ENCODE peak calls at places on chromosomes 7 and 10, in nine cellular contexts. Z is NB4, T is GM13976, E is IMR-90, P is H1, X is suprapubic skin, M is gastrocnemius medialis, G is astrocyte of the spinal cord, H is astrocyte of the cerebellum. I is an unnamed sample.

GRCh38 chr7:114302858-114303257 is 111.8 kb upstream of the FOXP2 start:
- DNase-seq in Z (no peak), T (no peak), E (no peak), P (no peak), X (no peak), M (no peak), G (no peak), H (no peak), I (no peak)

GRCh38 chr10:124532106-124532641 is 70.6 kb downstream of the LHPP start:
- DNase-seq in Z (peak), T (no peak), E (no peak), P (peak), X (no peak), M (no peak), G (no peak), H (no peak), I (no peak)

GRCh38 chr7:64098-64521 is 128.3 kb upstream of the FAM20C start:
- DNase-seq in Z (peak), T (no peak), E (peak), P (no peak), X (peak), M (no peak), G (peak), H (peak), I (no peak)

GRCh38 chr10:110498087-110498981 is 627 bp downstream of the DUSP5 start:
- DNase-seq in Z (peak), T (peak), E (peak), P (no peak), X (peak), M (no peak), G (peak), H (no peak), I (peak)

GRCh38 chr7:50957427-50957826 is 174.7 kb upstream of the GRB10 start:
- DNase-seq in Z (no peak), T (no peak), E (no peak), P (no peak), X (no peak), M (no peak), G (no peak), H (no peak), I (no peak)

GRCh38 chr7:36273836-36274235 is 115.8 kb upstream of the ANLN start:
- DNase-seq in Z (no peak), T (no peak), E (no peak), P (no peak), X (no peak), M (no peak), G (no peak), H (no peak), I (no peak)

GRCh38 chr10:119608316-119609155 is 11.8 kb upstream of the TIAL1 start:
- DNase-seq in Z (peak), T (peak), E (peak), P (no peak), X (no peak), M (peak), G (peak), H (no peak), I (no peak)

GRCh38 chr7:51123322-51124021 is 193.1 kb downstream of the COBL start:
- DNase-seq in Z (peak), T (no peak), E (peak), P (no peak), X (peak), M (peak), G (peak), H (peak), I (peak)

GRCh38 chr7:70647801-70648491 is 484.0 kb upstream of the GALNT17 start:
- DNase-seq in Z (peak), T (peak), E (peak), P (no peak), X (no peak), M (no peak), G (peak), H (peak), I (no peak)

GRCh38 chr10:107059872-107060271 is 104.6 kb downstream of the SORCS1 start:
- DNase-seq in Z (no peak), T (no peak), E (no peak), P (no peak), X (no peak), M (no peak), G (no peak), H (no peak), I (no peak)

GRCh38 chr10:26445411-26446031 is 7.4 kb downstream of the APBB1IP start:
- DNase-seq in Z (no peak), T (no peak), E (no peak), P (no peak), X (no peak), M (no peak), G (no peak), H (no peak), I (no peak)

GRCh38 chr7:142800103-142800502 is 29.3 kb downstream of the PRSS2 start:
- DNase-seq in Z (no peak), T (no peak), E (no peak), P (no peak), X (no peak), M (no peak), G (no peak), H (no peak), I (no peak)

GRCh38 chr7:155921086-155921803 is 109.0 kb upstream of the SHH start:
- DNase-seq in Z (no peak), T (no peak), E (no peak), P (no peak), X (no peak), M (no peak), G (no peak), H (no peak), I (no peak)

GRCh38 chr7:144134116-144134515 is 11.1 kb downstream of the OR2A14 start:
- DNase-seq in Z (no peak), T (no peak), E (no peak), P (no peak), X (no peak), M (no peak), G (no peak), H (no peak), I (no peak)

GRCh38 chr10:126803394-126803793 is 101.8 kb upstream of the DOCK1 start:
- DNase-seq in Z (no peak), T (no peak), E (no peak), P (no peak), X (no peak), M (no peak), G (no peak), H (no peak), I (no peak)

GRCh38 chr7:149868638-149869290 is 5.0 kb upstream of the ATP6V0E2 start:
- DNase-seq in Z (no peak), T (no peak), E (no peak), P (no peak), X (no peak), M (no peak), G (no peak), H (no peak), I (peak)

GRCh38 chr10:32139223-32140073 is 83.2 kb upstream of the KIF5B start:
- DNase-seq in Z (peak), T (no peak), E (peak), P (peak), X (peak), M (peak), G (peak), H (peak), I (peak)

DNA sequence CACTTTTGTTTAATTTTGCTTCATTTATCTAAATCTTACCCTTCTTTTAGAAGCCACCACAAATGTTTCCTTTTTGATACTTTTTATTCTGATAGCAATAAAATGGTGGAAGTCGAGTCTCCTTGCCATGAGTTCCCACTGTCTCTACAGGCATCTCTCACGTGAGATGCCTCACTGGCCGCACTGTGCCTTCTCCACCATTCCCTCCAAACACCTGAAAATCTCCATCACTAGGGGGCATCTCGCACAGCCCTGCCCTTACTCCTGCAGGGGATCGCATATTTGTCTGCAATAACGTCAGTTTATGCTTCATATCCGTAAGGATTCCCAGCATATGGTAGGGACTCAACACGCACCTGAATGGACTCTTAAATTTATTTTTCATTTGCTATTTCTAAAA is 56.3 kb upstream of the NCAPG2 start:
- DNase-seq in Z (peak), T (no peak), E (no peak), P (no peak), X (no peak), M (no peak), G (no peak), H (no peak), I (no peak)
- TF ChIP-seq CTCF in Z (peak), T (no peak), E (peak), P (peak), X (no peak), M (no peak), G (peak), H (no peak), I (no peak)

GRCh38 chr7:104969183-104969582 is 44.8 kb upstream of the KMT2E start:
- DNase-seq in Z (no peak), T (no peak), E (no peak), P (no peak), X (no peak), M (no peak), G (no peak), H (no peak), I (no peak)

GRCh38 chr7:104972510-104972909 is 41.5 kb upstream of the KMT2E start:
- DNase-seq in Z (no peak), T (no peak), E (peak), P (no peak), X (no peak), M (no peak), G (peak), H (no peak), I (no peak)

GRCh38 chr7:104973227-104973626 is 40.8 kb upstream of the KMT2E start:
- DNase-seq in Z (no peak), T (no peak), E (no peak), P (no peak), X (no peak), M (no peak), G (no peak), H (no peak), I (no peak)

GRCh38 chr7:104973909-104974415 is 40.0 kb upstream of the KMT2E start:
- DNase-seq in Z (no peak), T (no peak), E (peak), P (no peak), X (no peak), M (no peak), G (peak), H (peak), I (no peak)

GRCh38 chr7:104971290-104972071 is 42.5 kb upstream of the KMT2E start:
- DNase-seq in Z (no peak), T (no peak), E (peak), P (no peak), X (no peak), M (no peak), G (peak), H (no peak), I (no peak)
- TF ChIP-seq CTCF in Z (no peak), T (no peak), E (no peak), P (no peak), X (no peak), M (no peak), G (no peak), H (no peak), I (no peak)

GRCh38 chr10:1396236-1396635 is 340.1 kb downstream of the WDR37 start:
- DNase-seq in Z (no peak), T (no peak), E (no peak), P (no peak), X (no peak), M (no peak), G (no peak), H (no peak), I (no peak)

GRCh38 chr10:1400129-1400865 is 337.0 kb downstream of the ADARB2 start:
- DNase-seq in Z (no peak), T (no peak), E (no peak), P (no peak), X (no peak), M (no peak), G (no peak), H (no peak), I (no peak)

GRCh38 chr10:1401056-1401965 is 336.0 kb downstream of the ADARB2 start:
- DNase-seq in Z (no peak), T (no peak), E (no peak), P (no peak), X (no peak), M (no peak), G (no peak), H (no peak), I (no peak)

GRCh38 chr10:1399431-1400120 is 337.7 kb downstream of the ADARB2 start:
- DNase-seq in Z (no peak), T (no peak), E (no peak), P (no peak), X (no peak), M (no peak), G (no peak), H (no peak), I (no peak)

GRCh38 chr10:1398626-1399410 is 338.5 kb downstream of the ADARB2 start:
- DNase-seq in Z (no peak), T (no peak), E (no peak), P (no peak), X (peak), M (no peak), G (no peak), H (no peak), I (no peak)
- TF ChIP-seq CTCF in Z (no peak), T (no peak), E (no peak), P (no peak), X (no peak), M (no peak), G (no peak), H (no peak), I (no peak)

DNA sequence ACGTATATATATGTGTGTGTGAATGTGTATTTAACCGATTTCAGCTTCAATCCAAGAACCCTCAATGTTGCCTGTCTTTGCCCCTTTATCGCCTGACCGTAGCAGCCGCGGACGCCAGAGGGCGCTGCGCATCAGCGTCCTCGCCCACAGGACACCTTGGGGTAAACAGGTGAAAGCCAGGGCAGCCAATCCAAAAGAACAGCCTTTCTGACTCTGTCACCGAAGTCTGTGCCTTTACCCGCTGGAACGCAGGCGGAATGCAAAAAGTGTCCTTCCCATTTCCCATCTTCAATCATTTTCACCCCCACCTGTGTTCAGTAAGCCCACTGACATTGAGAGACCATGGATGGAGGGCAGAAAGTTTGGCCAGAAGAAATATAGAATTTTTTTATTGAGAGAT is 3.6 kb downstream of the NXPH1 start:
- DNase-seq in Z (peak), T (peak), E (no peak), P (no peak), X (no peak), M (no peak), G (no peak), H (no peak), I (no peak)
- TF ChIP-seq CTCF in Z (peak), T (peak), E (peak), P (peak), X (peak), M (no peak), G (peak), H (peak), I (peak)

GRCh38 chr7:134553976-134554375 is 5.1 kb downstream of the AKR1B15 start:
- DNase-seq in Z (peak), T (peak), E (peak), P (no peak), X (no peak), M (no peak), G (no peak), H (no peak), I (no peak)
- TF ChIP-seq CTCF in Z (peak), T (peak), E (no peak), P (peak), X (no peak), M (no peak), G (peak), H (no peak), I (no peak)

GRCh38 chr10:86945361-86946214 is 11.8 kb downstream of the MMRN2 start:
- DNase-seq in Z (no peak), T (no peak), E (no peak), P (peak), X (peak), M (no peak), G (peak), H (no peak), I (no peak)
- TF ChIP-seq CTCF in Z (peak), T (no peak), E (no peak), P (peak), X (no peak), M (no peak), G (peak), H (peak), I (no peak)

I was measured in CD14-positive monocyte.